ENCODE peak calls at places on chromosomes 6 and 20, in ten cellular contexts. L, O, C, H, E, J, Q, Y, R and F are unnamed samples.

GRCh38 chr20:63102720-63103375 is 96.1 kb upstream of the BHLHE23 start:
- DNase-seq in L (peak; percentile 61), O (peak; percentile 62), C (no peak), H (no peak), E (no peak), J (peak; percentile 33), Q (peak; percentile 64), Y (no peak), R (peak; percentile 10), F (peak; percentile 37)

GRCh38 chr6:98416027-98416426 is 418.3 kb upstream of the POU3F2 start:
- DNase-seq in L (no peak), O (no peak), C (no peak), H (no peak), E (no peak), J (no peak), Q (no peak), Y (peak; percentile 8), R (no peak), F (no peak)

GRCh38 chr6:113871975-113872374 is 14.8 kb downstream of the MARCKS start:
- DNase-seq in L (no peak), O (no peak), C (no peak), H (no peak), E (no peak), J (no peak), Q (no peak), Y (no peak), R (no peak), F (no peak)

GRCh38 chr20:20606046-20606445 is 106.4 kb downstream of the RALGAPA2 start:
- DNase-seq in L (no peak), O (no peak), C (no peak), H (no peak), E (no peak), J (no peak), Q (no peak), Y (no peak), R (no peak), F (no peak)

GRCh38 chr6:142926494-142927273 is 18.3 kb downstream of the HIVEP2 start:
- DNase-seq in L (peak; percentile 85), O (peak; percentile 68), C (peak; percentile 19), H (peak; percentile 93), E (no peak), J (peak; percentile 56), Q (peak; percentile 65), Y (peak; percentile 83), R (peak; percentile 85), F (peak; percentile 82)

GRCh38 chr6:168180548-168181011 is 101.6 kb upstream of the FRMD1 start:
- DNase-seq in L (no peak), O (no peak), C (no peak), H (peak; percentile 76), E (no peak), J (no peak), Q (no peak), Y (no peak), R (no peak), F (no peak)

GRCh38 chr6:82251942-82252341 is 4.4 kb upstream of the IBTK start:
- DNase-seq in L (peak; percentile 51), O (no peak), C (no peak), H (no peak), E (no peak), J (no peak), Q (no peak), Y (no peak), R (peak; percentile 62), F (no peak)

GRCh38 chr6:10082385-10082784 is 332.5 kb downstream of the TFAP2A start:
- DNase-seq in L (no peak), O (no peak), C (no peak), H (no peak), E (no peak), J (no peak), Q (no peak), Y (peak; percentile 3), R (no peak), F (no peak)

GRCh38 chr6:87909849-87910248 is 137.8 kb upstream of the SPACA1 start:
- DNase-seq in L (peak; percentile 80), O (no peak), C (no peak), H (no peak), E (peak; percentile 46), J (no peak), Q (no peak), Y (no peak), R (peak; percentile 89), F (no peak)

GRCh38 chr20:22684763-22685443 is 100.5 kb upstream of the FOXA2 start:
- DNase-seq in L (no peak), O (no peak), C (no peak), H (no peak), E (no peak), J (no peak), Q (no peak), Y (no peak), R (peak; percentile 6), F (no peak)

GRCh38 chr6:71015392-71015791 is 58.5 kb upstream of the B3GAT2 start:
- DNase-seq in L (no peak), O (no peak), C (no peak), H (no peak), E (no peak), J (no peak), Q (no peak), Y (no peak), R (no peak), F (no peak)

GRCh38 chr6:134880487-134881190 is 69.3 kb downstream of the ALDH8A1 start:
- DNase-seq in L (peak; percentile 38), O (no peak), C (no peak), H (no peak), E (no peak), J (no peak), Q (no peak), Y (no peak), R (peak; percentile 72), F (no peak)

GRCh38 chr6:151154418-151154817 is 85.3 kb upstream of the AKAP12 start:
- DNase-seq in L (peak; percentile 40), O (no peak), C (no peak), H (no peak), E (no peak), J (no peak), Q (no peak), Y (no peak), R (peak; percentile 25), F (no peak)

GRCh38 chr20:17835240-17835940 is 133.2 kb downstream of the SNX5 start:
- DNase-seq in L (peak; percentile 79), O (no peak), C (peak; percentile 76), H (no peak), E (no peak), J (no peak), Q (no peak), Y (no peak), R (peak; percentile 92), F (no peak)